ENCODE peak calls at places on chromosomes 12 and 14, in nine cellular contexts. One of them, this sample, is unnamed.

GRCh38 chr12:50545783-50546182 is 41.0 kb downstream of the DIP2B start:
- DNase-seq in HepG2: no peak
- DNase-seq in neuronal stem cell: no peak
- DNase-seq in GM23248: peak
- DNase-seq in MM.1S: no peak
- DNase-seq in adrenal gland: peak
- DNase-seq in lower leg skin: no peak
- DNase-seq in AG04450: no peak
- DNase-seq in right lobe of liver: no peak
- DNase-seq in this sample: no peak

GRCh38 chr14:90444077-90444696 is 47.4 kb downstream of the CALM1 start:
- DNase-seq in neuronal stem cell: no peak
- DNase-seq in HepG2: peak
- DNase-seq in GM23248: peak
- DNase-seq in right lobe of liver: no peak
- DNase-seq in MM.1S: no peak
- DNase-seq in lower leg skin: no peak
- DNase-seq in adrenal gland: no peak
- DNase-seq in AG04450: no peak
- DNase-seq in this sample: peak

GRCh38 chr12:117339104-117339503 is 22.3 kb downstream of the NOS1 start:
- DNase-seq in MM.1S: no peak
- DNase-seq in HepG2: no peak
- DNase-seq in AG04450: no peak
- DNase-seq in lower leg skin: no peak
- DNase-seq in neuronal stem cell: no peak
- DNase-seq in right lobe of liver: no peak
- DNase-seq in adrenal gland: no peak
- DNase-seq in GM23248: no peak
- DNase-seq in this sample: no peak

GRCh38 chr12:132517013-132517739 is 27.2 kb downstream of the FBRSL1 start:
- DNase-seq in AG04450: no peak
- DNase-seq in lower leg skin: no peak
- DNase-seq in adrenal gland: no peak
- DNase-seq in right lobe of liver: no peak
- DNase-seq in neuronal stem cell: no peak
- DNase-seq in MM.1S: no peak
- DNase-seq in HepG2: peak
- DNase-seq in GM23248: no peak
- DNase-seq in this sample: no peak

GRCh38 chr14:49972840-49973239 is 80.0 kb downstream of the ARF6 start:
- DNase-seq in MM.1S: peak
- DNase-seq in neuronal stem cell: no peak
- DNase-seq in right lobe of liver: no peak
- DNase-seq in HepG2: peak
- DNase-seq in AG04450: peak
- DNase-seq in lower leg skin: peak
- DNase-seq in adrenal gland: peak
- DNase-seq in GM23248: peak
- DNase-seq in this sample: peak

GRCh38 chr14:90721619-90722305 is 94.5 kb downstream of the TTC7B start:
- DNase-seq in right lobe of liver: no peak
- DNase-seq in GM23248: peak
- DNase-seq in adrenal gland: no peak
- DNase-seq in MM.1S: no peak
- DNase-seq in neuronal stem cell: no peak
- DNase-seq in lower leg skin: no peak
- DNase-seq in HepG2: no peak
- DNase-seq in AG04450: no peak
- DNase-seq in this sample: peak

GRCh38 chr12:115227137-115227615 is 543.2 kb upstream of the TBX3 start:
- DNase-seq in right lobe of liver: no peak
- DNase-seq in HepG2: peak
- DNase-seq in lower leg skin: no peak
- DNase-seq in AG04450: peak
- DNase-seq in adrenal gland: peak
- DNase-seq in neuronal stem cell: no peak
- DNase-seq in MM.1S: no peak
- DNase-seq in GM23248: peak
- DNase-seq in this sample: peak

GRCh38 chr14:64971890-64972785 is at the start of gene RAB15:
- DNase-seq in neuronal stem cell: no peak
- DNase-seq in adrenal gland: peak
- DNase-seq in AG04450: no peak
- DNase-seq in lower leg skin: no peak
- DNase-seq in GM23248: peak
- DNase-seq in HepG2: no peak
- DNase-seq in MM.1S: no peak
- DNase-seq in right lobe of liver: peak
- DNase-seq in this sample: peak

GRCh38 chr12:89015419-89015818 is 336.9 kb downstream of the DUSP6 start:
- DNase-seq in adrenal gland: no peak
- DNase-seq in AG04450: no peak
- DNase-seq in HepG2: no peak
- DNase-seq in GM23248: no peak
- DNase-seq in lower leg skin: no peak
- DNase-seq in neuronal stem cell: no peak
- DNase-seq in right lobe of liver: no peak
- DNase-seq in MM.1S: peak
- DNase-seq in this sample: no peak

GRCh38 chr12:89019439-89020120 is 332.7 kb downstream of the DUSP6 start:
- DNase-seq in neuronal stem cell: peak
- DNase-seq in AG04450: peak
- DNase-seq in right lobe of liver: peak
- DNase-seq in lower leg skin: peak
- DNase-seq in HepG2: peak
- DNase-seq in GM23248: peak
- DNase-seq in adrenal gland: peak
- DNase-seq in MM.1S: peak
- DNase-seq in this sample: peak

GRCh38 chr12:89020689-89021088 is 331.6 kb downstream of the DUSP6 start:
- DNase-seq in neuronal stem cell: no peak
- DNase-seq in AG04450: no peak
- DNase-seq in lower leg skin: no peak
- DNase-seq in MM.1S: no peak
- DNase-seq in HepG2: no peak
- DNase-seq in GM23248: no peak
- DNase-seq in adrenal gland: no peak
- DNase-seq in right lobe of liver: no peak
- DNase-seq in this sample: no peak

GRCh38 chr12:89020121-89020480 is 332.2 kb downstream of the DUSP6 start:
- DNase-seq in HepG2: no peak
- DNase-seq in AG04450: no peak
- DNase-seq in GM23248: no peak
- DNase-seq in MM.1S: no peak
- DNase-seq in right lobe of liver: no peak
- DNase-seq in adrenal gland: no peak
- DNase-seq in lower leg skin: no peak
- DNase-seq in neuronal stem cell: no peak
- DNase-seq in this sample: no peak

DNA sequence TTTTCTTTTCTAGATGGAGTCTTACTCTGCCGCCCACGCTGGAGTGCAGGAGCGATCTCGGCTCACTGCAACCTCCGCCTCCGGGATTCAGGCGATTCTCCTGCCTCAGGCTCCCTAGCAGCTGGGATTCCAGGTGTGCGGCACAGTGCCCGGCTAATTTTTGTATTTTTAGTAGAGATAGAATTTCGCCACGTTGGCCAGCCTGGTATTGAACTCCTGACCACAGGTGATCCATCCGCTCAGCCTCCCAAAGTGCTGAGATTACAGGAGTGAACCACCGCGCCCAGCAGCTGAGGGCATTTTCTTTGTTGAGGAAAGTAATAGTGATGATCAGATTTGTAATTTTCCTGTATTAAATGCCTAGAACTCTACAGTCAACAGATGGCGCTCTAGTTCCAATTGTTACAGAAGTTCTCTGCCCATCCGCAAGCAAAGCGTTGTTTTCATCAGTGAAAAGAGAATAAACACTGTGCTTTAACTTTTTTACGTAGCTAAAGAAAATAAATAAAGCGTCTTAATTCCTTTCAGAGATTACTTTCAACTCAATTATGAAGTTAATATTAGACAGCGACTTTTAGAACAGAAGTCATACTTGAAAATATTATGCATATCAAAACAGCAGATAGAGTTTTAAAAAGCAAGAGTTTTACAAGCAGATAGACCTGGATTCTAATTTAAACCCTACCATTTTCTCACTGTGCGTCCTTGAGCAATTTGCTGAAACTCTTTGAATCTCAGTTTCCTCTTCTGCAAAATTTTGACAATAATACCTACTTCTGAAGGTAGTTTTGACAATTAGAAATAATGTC is 335.1 kb downstream of the DUSP6 start:
- DNase-seq in neuronal stem cell: peak
- DNase-seq in MM.1S: peak
- DNase-seq in lower leg skin: no peak
- DNase-seq in right lobe of liver: peak
- DNase-seq in AG04450: peak
- DNase-seq in GM23248: peak
- DNase-seq in adrenal gland: peak
- DNase-seq in HepG2: peak
- DNase-seq in this sample: peak
- H3K4me3 ChIP-seq in neuronal stem cell: no peak
- H3K4me3 ChIP-seq in MM.1S: peak
- H3K4me3 ChIP-seq in lower leg skin: no peak
- H3K4me3 ChIP-seq in right lobe of liver: no peak
- H3K4me3 ChIP-seq in AG04450: peak
- H3K4me3 ChIP-seq in GM23248: peak
- H3K4me3 ChIP-seq in adrenal gland: no peak
- H3K4me3 ChIP-seq in HepG2: no peak
- H3K4me3 ChIP-seq in this sample: peak

GRCh38 chr12:127078577-127079350 is 1188.2 kb upstream of the TMEM132C start:
- DNase-seq in right lobe of liver: no peak
- DNase-seq in AG04450: no peak
- DNase-seq in GM23248: peak
- DNase-seq in MM.1S: no peak
- DNase-seq in adrenal gland: no peak
- DNase-seq in HepG2: no peak
- DNase-seq in neuronal stem cell: no peak
- DNase-seq in lower leg skin: no peak
- DNase-seq in this sample: no peak

GRCh38 chr12:127079636-127080035 is 1187.3 kb upstream of the TMEM132C start:
- DNase-seq in right lobe of liver: no peak
- DNase-seq in adrenal gland: no peak
- DNase-seq in GM23248: no peak
- DNase-seq in HepG2: no peak
- DNase-seq in lower leg skin: no peak
- DNase-seq in AG04450: no peak
- DNase-seq in MM.1S: no peak
- DNase-seq in neuronal stem cell: no peak
- DNase-seq in this sample: no peak

GRCh38 chr12:127077262-127078045 is 1189.5 kb upstream of the TMEM132C start:
- DNase-seq in adrenal gland: no peak
- DNase-seq in MM.1S: no peak
- DNase-seq in GM23248: no peak
- DNase-seq in neuronal stem cell: no peak
- DNase-seq in HepG2: no peak
- DNase-seq in lower leg skin: no peak
- DNase-seq in right lobe of liver: no peak
- DNase-seq in AG04450: no peak
- DNase-seq in this sample: no peak

GRCh38 chr12:127081058-127081457 is 1185.9 kb upstream of the TMEM132C start:
- DNase-seq in AG04450: no peak
- DNase-seq in MM.1S: no peak
- DNase-seq in right lobe of liver: no peak
- DNase-seq in neuronal stem cell: no peak
- DNase-seq in HepG2: no peak
- DNase-seq in adrenal gland: no peak
- DNase-seq in lower leg skin: no peak
- DNase-seq in GM23248: no peak
- DNase-seq in this sample: no peak

GRCh38 chr12:127083028-127083949 is 1183.7 kb upstream of the TMEM132C start:
- DNase-seq in AG04450: peak
- DNase-seq in adrenal gland: peak
- DNase-seq in right lobe of liver: no peak
- DNase-seq in GM23248: peak
- DNase-seq in MM.1S: peak
- DNase-seq in lower leg skin: no peak
- DNase-seq in neuronal stem cell: no peak
- DNase-seq in HepG2: peak
- DNase-seq in this sample: peak
- H3K4me3 ChIP-seq in AG04450: peak
- H3K4me3 ChIP-seq in adrenal gland: peak
- H3K4me3 ChIP-seq in right lobe of liver: peak
- H3K4me3 ChIP-seq in GM23248: peak
- H3K4me3 ChIP-seq in MM.1S: no peak
- H3K4me3 ChIP-seq in lower leg skin: no peak
- H3K4me3 ChIP-seq in neuronal stem cell: peak
- H3K4me3 ChIP-seq in HepG2: peak
- H3K4me3 ChIP-seq in this sample: peak

DNA sequence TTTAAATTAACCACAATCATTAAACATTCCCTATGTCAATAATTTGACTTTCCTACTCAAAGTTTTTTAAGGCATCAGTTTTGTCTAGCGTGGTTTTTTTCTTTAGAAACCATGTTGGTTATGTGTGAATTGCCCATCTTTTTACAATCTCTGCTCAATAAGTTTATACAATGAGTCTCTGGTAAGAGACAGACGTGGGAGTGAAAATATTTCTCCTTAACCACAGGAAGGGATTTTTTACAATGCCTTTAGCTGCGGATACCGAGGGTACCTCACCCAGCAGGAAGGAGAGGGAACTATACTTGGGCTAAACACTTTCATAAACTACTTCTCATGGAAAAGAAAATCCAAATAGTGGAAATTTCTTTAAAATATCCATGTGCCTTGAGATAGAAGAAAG is 191.4 kb upstream of the BCL2L14 start:
- DNase-seq in neuronal stem cell: no peak
- DNase-seq in GM23248: no peak
- DNase-seq in HepG2: no peak
- DNase-seq in right lobe of liver: no peak
- DNase-seq in AG04450: peak
- DNase-seq in lower leg skin: no peak
- DNase-seq in adrenal gland: no peak
- DNase-seq in MM.1S: no peak
- DNase-seq in this sample: no peak
- H3K4me3 ChIP-seq in neuronal stem cell: no peak
- H3K4me3 ChIP-seq in GM23248: no peak
- H3K4me3 ChIP-seq in HepG2: no peak
- H3K4me3 ChIP-seq in right lobe of liver: no peak
- H3K4me3 ChIP-seq in AG04450: no peak
- H3K4me3 ChIP-seq in lower leg skin: no peak
- H3K4me3 ChIP-seq in adrenal gland: no peak
- H3K4me3 ChIP-seq in MM.1S: no peak
- H3K4me3 ChIP-seq in this sample: no peak

DNA sequence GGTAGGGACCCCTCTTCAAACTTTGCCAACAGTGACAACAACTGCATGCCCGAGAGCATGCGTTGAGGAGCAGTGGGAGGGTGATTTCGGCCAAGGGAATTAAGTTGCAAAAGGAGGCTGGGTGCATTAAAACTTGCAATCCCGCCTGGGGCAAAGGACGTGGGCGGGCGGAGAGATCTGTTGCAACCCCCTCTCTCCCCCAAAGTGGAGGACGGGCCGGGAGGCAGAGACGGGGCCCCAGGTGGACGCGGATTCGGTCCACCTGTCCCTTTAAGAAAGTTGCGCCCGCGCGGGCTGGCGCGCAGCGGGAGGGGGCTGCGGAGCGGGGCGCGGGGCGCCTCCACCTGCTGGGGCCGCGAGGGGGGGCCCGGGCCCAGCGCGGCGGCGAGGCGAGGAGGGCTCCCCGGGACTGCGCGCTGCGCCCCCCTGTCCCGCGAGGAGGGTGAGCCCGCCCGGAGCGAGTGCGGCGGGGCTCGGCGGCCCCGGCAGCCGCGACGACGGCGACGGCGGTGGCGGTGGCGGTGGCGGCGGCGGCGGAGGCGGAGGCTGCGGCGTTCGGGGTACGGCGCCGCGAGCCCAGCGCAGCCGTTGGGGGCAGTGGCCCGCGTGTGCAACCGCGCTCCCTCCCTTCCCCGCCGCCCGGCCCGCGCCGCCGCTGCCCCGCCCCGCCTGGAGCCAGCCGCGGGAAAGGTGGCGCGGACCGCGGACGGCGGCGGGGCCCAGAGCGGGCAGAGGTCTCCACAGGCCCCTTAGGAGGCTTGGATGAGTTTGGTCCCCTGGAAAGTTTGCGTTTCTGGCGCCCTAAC is 560 bp upstream of the FOXN4 start:
- DNase-seq in lower leg skin: peak
- DNase-seq in MM.1S: peak
- DNase-seq in HepG2: no peak
- DNase-seq in GM23248: peak
- DNase-seq in right lobe of liver: no peak
- DNase-seq in adrenal gland: no peak
- DNase-seq in neuronal stem cell: no peak
- DNase-seq in AG04450: no peak
- DNase-seq in this sample: no peak
- H3K4me3 ChIP-seq in lower leg skin: peak
- H3K4me3 ChIP-seq in MM.1S: peak
- H3K4me3 ChIP-seq in HepG2: peak
- H3K4me3 ChIP-seq in GM23248: peak
- H3K4me3 ChIP-seq in right lobe of liver: peak
- H3K4me3 ChIP-seq in adrenal gland: peak
- H3K4me3 ChIP-seq in neuronal stem cell: peak
- H3K4me3 ChIP-seq in AG04450: no peak
- H3K4me3 ChIP-seq in this sample: no peak